ENCODE peak calls at places on chromosome 3, in nine cellular contexts. K, J, R, X, G, L, F, T and M are unnamed samples.

GRCh38 chr3:143885803-143886427 is 37.6 kb upstream of the SLC9A9 start:
- DNase-seq in G (no peak), X (no peak), T (peak), R (peak), F (peak), J (peak), L (peak), K (peak), M (peak)

GRCh38 chr3:149245738-149246451 is 24.3 kb upstream of the CP start:
- DNase-seq in R (no peak), L (peak), J (no peak), K (no peak), G (no peak), X (no peak), F (no peak), T (no peak), M (peak)

GRCh38 chr3:106518516-106518915 is 649.7 kb upstream of the CBLB start:
- DNase-seq in L (peak), J (no peak), K (no peak), F (no peak), G (no peak), X (no peak), T (no peak), R (no peak), M (no peak)

GRCh38 chr3:17579289-17580031 is 163.0 kb downstream of the TBC1D5 start:
- DNase-seq in T (no peak), F (no peak), J (no peak), L (peak), X (no peak), G (no peak), R (no peak), K (peak), M (peak)

GRCh38 chr3:188900421-188900941 is 271.3 kb upstream of the TPRG1 start:
- DNase-seq in K (no peak), J (no peak), X (no peak), G (no peak), R (no peak), L (peak), F (no peak), T (no peak), M (no peak)

GRCh38 chr3:64150527-64151238 is 74.6 kb downstream of the PRICKLE2 start:
- DNase-seq in T (peak), K (no peak), X (no peak), R (peak), J (no peak), L (no peak), F (no peak), G (no peak), M (no peak)

GRCh38 chr3:171251842-171252241 is 208.4 kb downstream of the TNIK start:
- DNase-seq in L (no peak), T (no peak), X (no peak), R (no peak), K (no peak), G (no peak), J (no peak), F (no peak), M (peak)

GRCh38 chr3:98359993-98360675 is 6.5 kb downstream of the OR5K4 start:
- DNase-seq in G (no peak), F (no peak), T (no peak), J (no peak), L (peak), K (no peak), R (no peak), X (no peak), M (peak)

GRCh38 chr3:168085491-168086119 is 10.1 kb downstream of the GOLIM4 start:
- DNase-seq in T (no peak), G (no peak), R (no peak), J (no peak), X (no peak), L (peak), F (no peak), K (peak), M (peak)

GRCh38 chr3:10941972-10942371 is 50.6 kb upstream of the SLC6A1 start:
- DNase-seq in X (no peak), G (no peak), K (peak), J (no peak), F (no peak), R (no peak), L (no peak), T (no peak), M (peak)

GRCh38 chr3:57151021-57151449 is 14.1 kb downstream of the IL17RD start:
- DNase-seq in J (no peak), G (no peak), X (no peak), L (peak), R (no peak), T (no peak), K (no peak), F (no peak), M (no peak)